ENCODE peak calls at places on chromosomes 12 and 14, in six cellular contexts. C is vagina; L is left lung; Q is MG63; E is lower lobe of right lung; G is CD8-positive, alpha-beta memory T cell. H is an unnamed sample. For H3K27me3, the result is how much of the 10 kb centered on the place peaks cover.

GRCh38 chr12:24561411-24561871 is 387.5 kb downstream of the BCAT1 start:
- DNase-seq in G (no peak), E (no peak), L (no peak), Q (peak), C (no peak), H (no peak)

GRCh38 chr14:81062816-81063215 is 107.4 kb downstream of the TSHR start:
- DNase-seq in G (no peak), L (no peak), E (no peak), Q (no peak), C (no peak), H (peak)

GRCh38 chr12:91785655-91786489 is 359.8 kb downstream of the BTG1 start:
- DNase-seq in L (no peak), C (no peak), Q (no peak), E (no peak), G (no peak), H (no peak)

GRCh38 chr12:26746315-26746714 is 86.7 kb downstream of the ITPR2 start:
- DNase-seq in G (no peak), Q (no peak), C (no peak), L (no peak), E (no peak), H (no peak)

GRCh38 chr14:76771432-76771980 is 10.2 kb downstream of the VASH1 start:
- DNase-seq in C (peak), G (no peak), L (no peak), E (no peak), Q (no peak), H (no peak)

GRCh38 chr14:76237349-76237990 is 85.7 kb downstream of the GPATCH2L start:
- DNase-seq in E (no peak), L (no peak), C (no peak), G (no peak), Q (no peak), H (no peak)

GRCh38 chr14:77707355-77707723 is 484 bp downstream of the ALKBH1 start:
- DNase-seq in E (no peak), Q (peak), G (peak), L (no peak), C (no peak), H (peak)

GRCh38 chr12:77189463-77189862 is 124.1 kb upstream of the E2F7 start:
- DNase-seq in L (no peak), E (no peak), Q (peak), G (no peak), C (no peak), H (no peak)

GRCh38 chr12:15834575-15834974 is 45.4 kb upstream of the EPS8 start:
- DNase-seq in Q (no peak), E (no peak), L (no peak), C (no peak), G (no peak), H (no peak)

GRCh38 chr12:4412462-4412861 is 33.0 kb upstream of the FGF23 start:
- DNase-seq in C (no peak), L (no peak), Q (no peak), E (no peak), G (no peak), H (no peak)

GRCh38 chr12:54009171-54010052 is 627 bp downstream of the HOXC8 start:
- DNase-seq in E (no peak), L (no peak), G (no peak), C (no peak), Q (peak), H (no peak)

GRCh38 chr12:54006700-54007220 is 2.0 kb upstream of the HOXC8 start:
- DNase-seq in L (no peak), G (no peak), E (no peak), C (no peak), Q (no peak), H (no peak)

GRCh38 chr12:54010053-54010971 is 1.5 kb downstream of the HOXC8 start:
- DNase-seq in C (no peak), G (no peak), Q (no peak), L (no peak), E (no peak), H (no peak)

GRCh38 chr12:54007538-54008259 is 1.1 kb upstream of the HOXC8 start:
- DNase-seq in Q (no peak), C (no peak), E (no peak), G (no peak), L (no peak), H (no peak)

DNA sequence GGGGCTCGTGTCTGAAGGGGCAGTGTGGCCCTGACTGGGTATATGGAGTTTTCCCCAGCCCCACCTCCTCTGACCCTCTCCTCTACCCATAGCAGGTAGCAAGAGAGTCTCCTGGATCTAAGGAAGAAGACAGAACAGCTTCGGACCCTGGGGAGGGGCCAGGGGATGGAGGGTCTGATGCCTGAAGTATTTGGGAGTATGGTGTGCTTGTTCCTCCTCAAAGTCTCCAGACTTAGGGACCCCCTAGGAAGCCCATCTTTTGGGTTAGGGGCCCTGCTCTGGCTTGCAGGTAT is 579 bp upstream of the HOXC8 start:
- DNase-seq in Q (no peak), E (no peak), C (no peak), G (no peak), L (no peak), H (no peak)
- H3K27me3 ChIP-seq in Q (under half), E (half or more), C (under half), G (half or more), L (half or more), H (half or more)

GRCh38 chr14:101456246-101457159 is 104.8 kb upstream of the DIO3 start:
- DNase-seq in G (no peak), C (no peak), L (peak), Q (no peak), E (no peak), H (no peak)
- H3K27me3 ChIP-seq in G (under half), C (under half), L (half or more), Q (under half), E (half or more), H (under half)

GRCh38 chr14:92930737-92931602 is 8.0 kb downstream of the CHGA start:
- DNase-seq in C (no peak), L (no peak), E (no peak), G (no peak), Q (peak), H (no peak)
- H3K27me3 ChIP-seq in C (under half), L (under half), E (under half), G (under half), Q (under half), H (under half)

DNA sequence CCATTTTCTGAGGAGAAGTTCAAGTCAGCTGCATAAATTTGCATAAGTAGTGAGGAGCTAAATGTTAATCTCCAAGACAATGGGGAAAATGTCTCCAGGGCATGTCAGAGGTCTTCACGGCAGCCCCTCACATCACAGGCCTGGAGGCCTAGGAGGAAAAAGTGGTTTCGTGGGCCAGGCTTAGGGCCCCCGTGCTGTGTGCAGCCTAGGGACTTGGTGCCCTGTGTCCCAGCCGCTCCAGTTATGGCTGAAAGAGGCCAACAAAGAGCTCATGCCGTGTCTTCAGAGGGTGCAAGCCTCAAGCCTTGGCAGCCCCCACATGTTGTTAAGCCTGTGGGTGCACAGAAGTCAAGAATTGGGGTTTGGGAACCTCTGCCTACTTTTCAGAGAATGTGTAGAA is 41.9 kb upstream of the RD3L start:
- DNase-seq in E (no peak), Q (no peak), C (no peak), L (no peak), G (no peak), H (no peak)
- H3K27me3 ChIP-seq in E (under half), Q (under half), C (under half), L (under half), G (under half), H (under half)

GRCh38 chr12:53869500-53869899 is 69.1 kb upstream of the HOXC13 start:
- DNase-seq in E (no peak), G (no peak), C (no peak), Q (no peak), L (no peak), H (no peak)

GRCh38 chr12:53870122-53870521 is 68.5 kb upstream of the HOXC13 start:
- DNase-seq in G (no peak), C (no peak), Q (no peak), E (no peak), L (no peak), H (no peak)

GRCh38 chr12:53866727-53867126 is 71.9 kb upstream of the HOXC13 start:
- DNase-seq in L (no peak), E (no peak), Q (no peak), C (no peak), G (no peak), H (no peak)

GRCh38 chr12:53867216-53868012 is 71.2 kb upstream of the HOXC13 start:
- DNase-seq in E (no peak), Q (peak), C (no peak), L (no peak), G (no peak), H (peak)

DNA sequence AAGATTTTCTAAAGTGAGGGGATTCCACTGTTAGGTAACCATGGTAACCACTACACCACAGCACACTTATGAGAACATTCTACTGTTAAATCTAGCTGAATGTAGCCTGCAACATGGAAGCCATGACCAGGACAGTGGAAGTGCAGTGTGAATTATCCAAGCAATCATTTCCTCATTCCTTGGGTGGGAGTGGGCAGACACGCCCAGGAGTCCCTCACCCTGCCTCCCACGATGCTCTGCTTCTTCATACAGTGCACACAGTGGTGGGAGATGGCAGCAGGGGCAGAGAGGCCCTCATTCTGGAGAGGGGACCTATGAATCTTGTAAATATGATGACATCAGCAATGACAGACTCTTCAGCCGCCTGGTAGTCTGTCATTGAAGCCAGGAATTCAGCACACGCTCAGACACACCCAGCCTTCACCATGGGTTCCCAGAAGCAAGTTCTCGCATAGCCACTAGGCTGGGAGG is 70.1 kb upstream of the HOXC13 start:
- DNase-seq in L (no peak), Q (no peak), C (no peak), G (no peak), E (no peak), H (no peak)
- H3K27me3 ChIP-seq in L (half or more), Q (under half), C (under half), G (under half), E (under half), H (under half)

DNA sequence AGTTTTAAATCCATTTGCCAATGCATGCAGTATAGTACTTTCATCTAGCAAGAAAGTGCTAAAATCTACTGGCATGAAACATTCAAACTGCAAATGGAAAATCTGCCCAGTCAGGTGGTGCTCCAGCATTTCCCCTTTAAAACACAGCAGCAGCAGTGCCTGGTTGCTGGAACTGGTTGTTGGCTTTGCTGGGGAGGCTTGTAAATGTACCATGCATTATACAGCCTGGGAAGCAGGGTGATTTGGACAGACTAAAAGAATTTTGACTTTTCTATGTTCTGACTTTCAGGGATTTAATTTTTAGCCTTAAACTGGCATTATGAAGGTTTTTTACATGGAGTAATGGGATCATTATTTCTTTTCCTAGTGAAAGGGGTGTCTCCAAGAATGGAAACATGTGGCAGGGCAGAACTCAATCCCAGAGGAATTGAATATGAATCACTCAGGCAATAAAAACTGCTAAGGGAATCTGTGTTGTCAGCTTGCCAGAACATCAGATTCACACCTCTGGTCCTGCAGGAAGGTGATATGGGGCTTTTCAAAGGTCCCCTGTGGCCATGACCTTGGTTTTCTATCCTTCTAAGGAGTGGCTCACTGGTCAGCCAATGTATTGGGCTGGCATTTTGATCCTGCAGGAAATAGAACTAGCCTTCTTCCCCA is 9.0 kb upstream of the PAX9 start:
- DNase-seq in C (no peak), Q (no peak), L (no peak), G (no peak), E (no peak), H (no peak)
- H3K27me3 ChIP-seq in C (under half), Q (under half), L (half or more), G (under half), E (half or more), H (under half)

GRCh38 chr14:70192915-70193314 is 4.2 kb upstream of the SLC8A3 start:
- DNase-seq in L (no peak), Q (no peak), G (no peak), E (no peak), C (no peak), H (no peak)
- H3K27me3 ChIP-seq in L (under half), Q (under half), G (under half), E (under half), C (under half), H (under half)